ENCODE peak calls at places on chromosomes 16 and 17, in eight cellular contexts. One of them, this sample, is unnamed.

GRCh38 chr16:29011112-29011511 is 26.3 kb downstream of the LAT start:
- DNase-seq in CD8-positive, alpha-beta T cell: no peak
- DNase-seq in choroid plexus epithelial cell: no peak
- DNase-seq in endothelial cell: peak; percentile 13
- DNase-seq in adrenal gland: no peak
- DNase-seq in lower lobe of right lung: no peak
- DNase-seq in GM10248: no peak
- DNase-seq in left lung: no peak
- DNase-seq in this sample: no peak

GRCh38 chr17:45264430-45264829 is 2.5 kb upstream of the SPATA32 start:
- DNase-seq in left lung: no peak
- DNase-seq in CD8-positive, alpha-beta T cell: no peak
- DNase-seq in adrenal gland: no peak
- DNase-seq in endothelial cell: no peak
- DNase-seq in lower lobe of right lung: no peak
- DNase-seq in choroid plexus epithelial cell: no peak
- DNase-seq in GM10248: no peak
- DNase-seq in this sample: no peak

GRCh38 chr16:9007177-9007794 is 43.6 kb upstream of the USP7 start:
- DNase-seq in left lung: no peak
- DNase-seq in GM10248: no peak
- DNase-seq in adrenal gland: no peak
- DNase-seq in choroid plexus epithelial cell: peak; percentile 13
- DNase-seq in CD8-positive, alpha-beta T cell: no peak
- DNase-seq in endothelial cell: no peak
- DNase-seq in lower lobe of right lung: no peak
- DNase-seq in this sample: no peak

GRCh38 chr17:8398980-8399379 is 1.4 kb upstream of the RNF222 start:
- DNase-seq in CD8-positive, alpha-beta T cell: no peak
- DNase-seq in choroid plexus epithelial cell: no peak
- DNase-seq in left lung: no peak
- DNase-seq in lower lobe of right lung: no peak
- DNase-seq in endothelial cell: no peak
- DNase-seq in adrenal gland: no peak
- DNase-seq in GM10248: no peak
- DNase-seq in this sample: no peak

GRCh38 chr16:27576729-27577128 is 26.8 kb downstream of the KATNIP start:
- DNase-seq in endothelial cell: no peak
- DNase-seq in lower lobe of right lung: no peak
- DNase-seq in adrenal gland: no peak
- DNase-seq in left lung: no peak
- DNase-seq in GM10248: no peak
- DNase-seq in choroid plexus epithelial cell: no peak
- DNase-seq in CD8-positive, alpha-beta T cell: no peak
- DNase-seq in this sample: no peak

GRCh38 chr16:13313351-13313750 is 412.0 kb downstream of the SHISA9 start:
- DNase-seq in lower lobe of right lung: no peak
- DNase-seq in choroid plexus epithelial cell: no peak
- DNase-seq in GM10248: no peak
- DNase-seq in left lung: no peak
- DNase-seq in CD8-positive, alpha-beta T cell: no peak
- DNase-seq in adrenal gland: no peak
- DNase-seq in endothelial cell: no peak
- DNase-seq in this sample: no peak

GRCh38 chr17:70658840-70659239 is 489.5 kb downstream of the KCNJ2 start:
- DNase-seq in lower lobe of right lung: no peak
- DNase-seq in adrenal gland: no peak
- DNase-seq in choroid plexus epithelial cell: no peak
- DNase-seq in endothelial cell: no peak
- DNase-seq in left lung: no peak
- DNase-seq in CD8-positive, alpha-beta T cell: no peak
- DNase-seq in GM10248: no peak
- DNase-seq in this sample: no peak

GRCh38 chr17:77119668-77120301 is 21.0 kb upstream of the SEC14L1 start:
- DNase-seq in endothelial cell: no peak
- DNase-seq in lower lobe of right lung: no peak
- DNase-seq in left lung: no peak
- DNase-seq in CD8-positive, alpha-beta T cell: no peak
- DNase-seq in adrenal gland: no peak
- DNase-seq in GM10248: no peak
- DNase-seq in choroid plexus epithelial cell: no peak
- DNase-seq in this sample: no peak

GRCh38 chr17:43341705-43342600 is 56.8 kb upstream of the ARL4D start:
- DNase-seq in endothelial cell: no peak
- DNase-seq in CD8-positive, alpha-beta T cell: no peak
- DNase-seq in lower lobe of right lung: no peak
- DNase-seq in choroid plexus epithelial cell: peak; percentile 56
- DNase-seq in left lung: no peak
- DNase-seq in GM10248: no peak
- DNase-seq in adrenal gland: no peak
- DNase-seq in this sample: no peak

GRCh38 chr17:35051579-35052239 is 11.8 kb downstream of the RFFL start:
- DNase-seq in left lung: no peak
- DNase-seq in CD8-positive, alpha-beta T cell: no peak
- DNase-seq in adrenal gland: no peak
- DNase-seq in choroid plexus epithelial cell: peak; percentile 61
- DNase-seq in endothelial cell: no peak
- DNase-seq in lower lobe of right lung: no peak
- DNase-seq in GM10248: no peak
- DNase-seq in this sample: no peak

GRCh38 chr17:8062807-8063483 is 24.1 kb downstream of the ALOX15B start:
- DNase-seq in GM10248: no peak
- DNase-seq in endothelial cell: no peak
- DNase-seq in choroid plexus epithelial cell: peak; percentile 13
- DNase-seq in CD8-positive, alpha-beta T cell: no peak
- DNase-seq in adrenal gland: no peak
- DNase-seq in lower lobe of right lung: no peak
- DNase-seq in left lung: no peak
- DNase-seq in this sample: no peak

GRCh38 chr17:17900615-17901520 is 64.1 kb upstream of the SREBF1 start:
- DNase-seq in endothelial cell: no peak
- DNase-seq in choroid plexus epithelial cell: peak; percentile 94
- DNase-seq in CD8-positive, alpha-beta T cell: no peak
- DNase-seq in lower lobe of right lung: peak; percentile 78
- DNase-seq in GM10248: no peak
- DNase-seq in left lung: no peak
- DNase-seq in adrenal gland: peak; percentile 94
- DNase-seq in this sample: no peak

GRCh38 chr17:28549274-28550132 is 2.9 kb downstream of the UNC119 start:
- DNase-seq in GM10248: peak; percentile 80
- DNase-seq in CD8-positive, alpha-beta T cell: peak; percentile 81
- DNase-seq in lower lobe of right lung: no peak
- DNase-seq in adrenal gland: no peak
- DNase-seq in left lung: no peak
- DNase-seq in choroid plexus epithelial cell: no peak
- DNase-seq in endothelial cell: no peak
- DNase-seq in this sample: peak; percentile 63

GRCh38 chr17:49588726-49589555 is 13.3 kb downstream of the NXPH3 start:
- DNase-seq in CD8-positive, alpha-beta T cell: no peak
- DNase-seq in adrenal gland: no peak
- DNase-seq in left lung: no peak
- DNase-seq in choroid plexus epithelial cell: no peak
- DNase-seq in endothelial cell: no peak
- DNase-seq in lower lobe of right lung: no peak
- DNase-seq in GM10248: no peak
- DNase-seq in this sample: no peak
- TF ChIP-seq CTCF in CD8-positive, alpha-beta T cell: no peak
- TF ChIP-seq CTCF in adrenal gland: no peak
- TF ChIP-seq CTCF in left lung: no peak
- TF ChIP-seq CTCF in choroid plexus epithelial cell: no peak
- TF ChIP-seq CTCF in endothelial cell: no peak
- TF ChIP-seq CTCF in lower lobe of right lung: no peak
- TF ChIP-seq CTCF in GM10248: no peak
- TF ChIP-seq CTCF in this sample: no peak

GRCh38 chr17:80262291-80262690 is 1.6 kb downstream of the RNF213 start:
- DNase-seq in endothelial cell: no peak
- DNase-seq in CD8-positive, alpha-beta T cell: peak; percentile 7
- DNase-seq in choroid plexus epithelial cell: no peak
- DNase-seq in GM10248: no peak
- DNase-seq in adrenal gland: no peak
- DNase-seq in lower lobe of right lung: no peak
- DNase-seq in left lung: no peak
- DNase-seq in this sample: no peak

GRCh38 chr17:80264048-80264792 is 3.6 kb downstream of the RNF213 start:
- DNase-seq in lower lobe of right lung: peak; percentile 65
- DNase-seq in endothelial cell: no peak
- DNase-seq in GM10248: no peak
- DNase-seq in left lung: no peak
- DNase-seq in choroid plexus epithelial cell: no peak
- DNase-seq in adrenal gland: no peak
- DNase-seq in CD8-positive, alpha-beta T cell: peak; percentile 75
- DNase-seq in this sample: peak; percentile 35

GRCh38 chr17:80264793-80265075 is 4.1 kb downstream of the RNF213 start:
- DNase-seq in left lung: no peak
- DNase-seq in GM10248: no peak
- DNase-seq in CD8-positive, alpha-beta T cell: no peak
- DNase-seq in adrenal gland: no peak
- DNase-seq in choroid plexus epithelial cell: no peak
- DNase-seq in lower lobe of right lung: no peak
- DNase-seq in endothelial cell: no peak
- DNase-seq in this sample: no peak

GRCh38 chr17:80262775-80263244 is 2.2 kb downstream of the RNF213 start:
- DNase-seq in GM10248: no peak
- DNase-seq in choroid plexus epithelial cell: no peak
- DNase-seq in left lung: no peak
- DNase-seq in adrenal gland: no peak
- DNase-seq in endothelial cell: no peak
- DNase-seq in lower lobe of right lung: no peak
- DNase-seq in CD8-positive, alpha-beta T cell: peak; percentile 17
- DNase-seq in this sample: peak; percentile 27

DNA sequence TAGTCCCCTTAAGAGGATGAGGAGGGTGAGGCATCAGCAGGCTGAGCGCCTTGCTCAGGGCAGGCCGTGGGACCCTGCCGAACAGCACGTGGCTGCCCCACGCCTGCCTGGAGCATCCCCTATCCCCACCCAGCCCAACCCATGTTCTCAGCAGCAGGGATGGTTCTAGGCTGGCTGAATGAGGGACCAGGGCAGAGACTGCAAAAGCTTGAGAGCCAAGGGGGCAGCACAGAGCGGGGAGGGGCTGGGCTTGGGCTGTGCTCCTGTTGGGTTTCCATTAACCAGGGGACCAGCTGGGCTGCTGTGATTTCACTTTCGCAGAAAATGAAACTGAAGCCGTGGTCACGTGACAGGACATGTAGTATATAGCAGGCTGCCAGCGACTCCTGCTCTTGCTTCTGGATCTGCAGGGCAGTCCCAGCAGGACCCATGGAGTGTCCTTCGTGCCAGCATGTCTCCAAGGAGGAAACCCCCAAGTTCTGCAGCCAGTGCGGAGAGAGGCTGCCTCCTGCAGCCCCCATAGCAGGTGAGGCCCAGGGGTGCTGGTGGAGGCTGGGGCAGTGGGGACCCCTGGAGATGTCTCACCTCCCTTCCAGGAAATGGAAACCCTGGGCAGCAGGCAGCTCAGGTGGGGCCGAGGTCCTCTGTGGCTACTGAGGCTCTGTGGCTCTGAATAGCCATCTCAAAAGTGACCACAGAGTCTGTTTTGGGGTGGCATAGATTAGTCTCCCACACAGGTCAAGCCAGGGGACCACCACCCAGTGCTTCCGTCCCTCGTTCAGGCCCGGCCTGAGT is 2.8 kb downstream of the RNF213 start:
- DNase-seq in endothelial cell: no peak
- DNase-seq in lower lobe of right lung: peak; percentile 90
- DNase-seq in adrenal gland: peak; percentile 88
- DNase-seq in choroid plexus epithelial cell: peak; percentile 96
- DNase-seq in CD8-positive, alpha-beta T cell: peak; percentile 87
- DNase-seq in GM10248: peak; percentile 88
- DNase-seq in left lung: peak; percentile 85
- DNase-seq in this sample: peak; percentile 73
- TF ChIP-seq CTCF in endothelial cell: no peak
- TF ChIP-seq CTCF in lower lobe of right lung: no peak
- TF ChIP-seq CTCF in adrenal gland: no peak
- TF ChIP-seq CTCF in choroid plexus epithelial cell: peak; percentile 33
- TF ChIP-seq CTCF in CD8-positive, alpha-beta T cell: no peak
- TF ChIP-seq CTCF in GM10248: peak; percentile 21
- TF ChIP-seq CTCF in left lung: no peak
- TF ChIP-seq CTCF in this sample: no peak

GRCh38 chr17:57375040-57375769 is 118.9 kb downstream of the MSI2 start:
- DNase-seq in GM10248: no peak
- DNase-seq in choroid plexus epithelial cell: no peak
- DNase-seq in CD8-positive, alpha-beta T cell: no peak
- DNase-seq in endothelial cell: no peak
- DNase-seq in adrenal gland: no peak
- DNase-seq in lower lobe of right lung: no peak
- DNase-seq in left lung: no peak
- DNase-seq in this sample: no peak

GRCh38 chr17:57379237-57380054 is 123.1 kb downstream of the MSI2 start:
- DNase-seq in GM10248: no peak
- DNase-seq in adrenal gland: no peak
- DNase-seq in left lung: no peak
- DNase-seq in lower lobe of right lung: no peak
- DNase-seq in choroid plexus epithelial cell: no peak
- DNase-seq in CD8-positive, alpha-beta T cell: no peak
- DNase-seq in endothelial cell: peak; percentile 16
- DNase-seq in this sample: no peak

GRCh38 chr17:57375770-57376181 is 119.5 kb downstream of the MSI2 start:
- DNase-seq in lower lobe of right lung: no peak
- DNase-seq in endothelial cell: no peak
- DNase-seq in left lung: no peak
- DNase-seq in adrenal gland: no peak
- DNase-seq in GM10248: no peak
- DNase-seq in CD8-positive, alpha-beta T cell: no peak
- DNase-seq in choroid plexus epithelial cell: no peak
- DNase-seq in this sample: no peak

GRCh38 chr17:57380055-57380356 is 123.7 kb downstream of the MSI2 start:
- DNase-seq in CD8-positive, alpha-beta T cell: no peak
- DNase-seq in choroid plexus epithelial cell: no peak
- DNase-seq in left lung: no peak
- DNase-seq in GM10248: no peak
- DNase-seq in adrenal gland: no peak
- DNase-seq in lower lobe of right lung: no peak
- DNase-seq in endothelial cell: no peak
- DNase-seq in this sample: no peak

GRCh38 chr17:57377094-57377493 is 120.8 kb downstream of the MSI2 start:
- DNase-seq in GM10248: no peak
- DNase-seq in endothelial cell: no peak
- DNase-seq in adrenal gland: no peak
- DNase-seq in left lung: no peak
- DNase-seq in CD8-positive, alpha-beta T cell: no peak
- DNase-seq in choroid plexus epithelial cell: no peak
- DNase-seq in lower lobe of right lung: no peak
- DNase-seq in this sample: no peak
- TF ChIP-seq CTCF in GM10248: no peak
- TF ChIP-seq CTCF in endothelial cell: no peak
- TF ChIP-seq CTCF in adrenal gland: no peak
- TF ChIP-seq CTCF in left lung: no peak
- TF ChIP-seq CTCF in CD8-positive, alpha-beta T cell: no peak
- TF ChIP-seq CTCF in choroid plexus epithelial cell: no peak
- TF ChIP-seq CTCF in lower lobe of right lung: no peak
- TF ChIP-seq CTCF in this sample: no peak

DNA sequence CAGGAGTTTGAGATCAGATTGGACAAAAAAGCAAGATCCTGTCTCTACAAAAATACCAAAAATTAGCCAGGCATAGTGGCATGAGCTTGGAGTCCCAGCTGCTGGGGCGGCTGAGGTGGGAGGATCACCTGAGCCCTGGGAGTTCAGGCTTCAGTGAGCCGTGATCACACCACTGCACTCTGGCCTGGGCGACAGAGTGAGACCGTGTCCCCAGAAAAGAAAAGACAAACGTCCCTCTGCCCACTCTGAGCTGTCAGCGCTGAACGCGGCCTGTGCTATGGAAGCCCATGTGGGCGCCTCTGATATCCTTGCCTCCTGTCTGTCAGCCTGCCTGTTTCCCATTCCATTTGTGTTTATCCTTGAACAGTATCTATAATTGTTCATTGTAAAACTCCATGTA is 50.8 kb downstream of the FOXK2 start:
- DNase-seq in choroid plexus epithelial cell: no peak
- DNase-seq in left lung: no peak
- DNase-seq in adrenal gland: no peak
- DNase-seq in CD8-positive, alpha-beta T cell: no peak
- DNase-seq in GM10248: no peak
- DNase-seq in lower lobe of right lung: peak; percentile 20
- DNase-seq in endothelial cell: no peak
- DNase-seq in this sample: no peak
- TF ChIP-seq CTCF in choroid plexus epithelial cell: no peak
- TF ChIP-seq CTCF in left lung: no peak
- TF ChIP-seq CTCF in adrenal gland: no peak
- TF ChIP-seq CTCF in CD8-positive, alpha-beta T cell: no peak
- TF ChIP-seq CTCF in GM10248: no peak
- TF ChIP-seq CTCF in lower lobe of right lung: no peak
- TF ChIP-seq CTCF in endothelial cell: no peak
- TF ChIP-seq CTCF in this sample: no peak

This sample was measured in activated B cell treated with CpG ODN at 0.5 μM for 24 hours.